ENCODE peak calls at places on chromosome 11, in nine cellular contexts. E is stimulated activated naive CD4-positive, alpha-beta T cell; G is renal cortical epithelial cell; L is nephron progenitor cell; Y is GM20000; B is HT-29; X is caudate nucleus; R is ACHN; P is lower lobe of right lung. T is an unnamed sample.

GRCh38 chr11:12674571-12674935 is 332 bp downstream of the TEAD1 start:
- DNase-seq in L (no peak), Y (peak; percentile 63), P (no peak), X (no peak), R (no peak), B (no peak), E (no peak), G (no peak), T (peak; percentile 37)

GRCh38 chr11:65506316-65506769 is 7.5 kb downstream of the MALAT1 start:
- DNase-seq in P (no peak), R (no peak), X (no peak), L (no peak), G (no peak), E (no peak), B (no peak), Y (no peak), T (no peak)

GRCh38 chr11:128733440-128734115 is 39.7 kb downstream of the FLI1 start:
- DNase-seq in P (no peak), L (no peak), G (no peak), X (no peak), R (no peak), Y (peak; percentile 44), E (no peak), B (no peak), T (no peak)

GRCh38 chr11:85854212-85854556 is 999 bp upstream of the CCDC83 start:
- DNase-seq in Y (no peak), B (no peak), L (no peak), E (no peak), R (no peak), G (peak; percentile 21), P (no peak), X (no peak), T (no peak)

GRCh38 chr11:113628912-113629311 is 77.2 kb downstream of the TMPRSS5 start:
- DNase-seq in R (no peak), P (no peak), E (no peak), Y (no peak), B (no peak), G (no peak), L (no peak), X (no peak), T (no peak)

GRCh38 chr11:120556841-120557240 is 45.3 kb downstream of the GRIK4 start:
- DNase-seq in L (no peak), B (no peak), X (no peak), E (no peak), Y (no peak), R (no peak), P (peak; percentile 17), G (no peak), T (no peak)

GRCh38 chr11:45429719-45430118 is 143.6 kb upstream of the SYT13 start:
- DNase-seq in E (no peak), Y (no peak), B (no peak), G (no peak), X (no peak), L (no peak), R (no peak), P (no peak), T (no peak)

GRCh38 chr11:72741429-72741833 is 10.8 kb downstream of the ARAP1 start:
- DNase-seq in X (no peak), L (peak; percentile 62), Y (no peak), R (no peak), P (peak; percentile 79), G (no peak), E (no peak), B (no peak), T (no peak)

GRCh38 chr11:46728659-46729040 is 9.6 kb downstream of the F2 start:
- DNase-seq in Y (no peak), P (peak; percentile 23), X (no peak), G (no peak), L (no peak), E (no peak), R (no peak), B (no peak), T (no peak)

GRCh38 chr11:65855927-65856363 is 2.0 kb downstream of the CFL1 start:
- DNase-seq in X (no peak), B (no peak), R (no peak), E (no peak), G (no peak), Y (no peak), P (no peak), L (no peak), T (no peak)

GRCh38 chr11:66835762-66836405 is 7.4 kb upstream of the RCE1 start:
- DNase-seq in E (no peak), B (no peak), X (no peak), G (peak; percentile 22), P (no peak), Y (no peak), R (no peak), L (no peak), T (no peak)